ENCODE peak calls at places on chromosomes 6 and 20, in seven cellular contexts. R is fibroblast of pulmonary artery, I is NCI-H1436, J is NCI-H774, A is NCI-H1105 treated with DMSO at 0.1 percent for 48 hours, T is cardiac fibroblast, F is pancreas. N is an unnamed sample.

GRCh38 chr6:89268776-89269175 is 46.3 kb downstream of the GABRR2 start:
- DNase-seq in R (no peak), I (no peak), J (no peak), A (no peak), T (no peak), F (no peak), N (no peak)

GRCh38 chr20:12575352-12576095 is 433.2 kb upstream of the SPTLC3 start:
- DNase-seq in R (no peak), I (no peak), J (no peak), A (no peak), T (peak; percentile 19), F (peak; percentile 82), N (no peak)

GRCh38 chr6:23176883-23177282 is 607.5 kb downstream of the HDGFL1 start:
- DNase-seq in R (no peak), I (no peak), J (no peak), A (no peak), T (no peak), F (no peak), N (peak; percentile 7)

GRCh38 chr6:33592595-33593413 is 12.7 kb upstream of the BAK1 start:
- DNase-seq in R (no peak), I (no peak), J (no peak), A (no peak), T (no peak), F (no peak), N (no peak)

GRCh38 chr20:23047001-23047737 is 2.3 kb downstream of the THBD start:
- DNase-seq in R (no peak), I (no peak), J (peak; percentile 55), A (no peak), T (no peak), F (no peak), N (peak; percentile 27)

GRCh38 chr6:64330694-64331309 is 695.2 kb downstream of the PHF3 start:
- DNase-seq in R (peak; percentile 75), I (peak; percentile 38), J (no peak), A (peak; percentile 50), T (peak; percentile 67), F (peak; percentile 47), N (peak; percentile 4)

GRCh38 chr20:49685809-49686208 is 27.9 kb downstream of the B4GALT5 start:
- DNase-seq in R (peak; percentile 74), I (no peak), J (no peak), A (no peak), T (peak; percentile 75), F (no peak), N (peak; percentile 49)

GRCh38 chr20:38303908-38304379 is at the start of gene BPI:
- DNase-seq in R (no peak), I (no peak), J (no peak), A (no peak), T (no peak), F (no peak), N (no peak)

GRCh38 chr20:49790077-49790798 is 22.4 kb upstream of the SLC9A8 start:
- DNase-seq in R (peak; percentile 96), I (no peak), J (no peak), A (no peak), T (peak; percentile 88), F (no peak), N (peak; percentile 89)

GRCh38 chr6:139961190-139961589 is 586.7 kb upstream of the CITED2 start:
- DNase-seq in R (no peak), I (no peak), J (no peak), A (no peak), T (no peak), F (no peak), N (no peak)